ENCODE peak calls at places on chromosome 13, in ten cellular contexts. N, A, O, G, Z, I, W, L, D and F are unnamed samples.

GRCh38 chr13:31431722-31432137 is 232.0 kb downstream of the B3GLCT start:
- DNase-seq in O (peak), L (no peak), N (no peak), Z (peak), G (peak), W (no peak), A (peak), I (no peak), D (no peak), F (no peak)

GRCh38 chr13:90272356-90272755 is 1075.1 kb upstream of the MIR17HG start:
- DNase-seq in D (no peak), W (no peak), Z (no peak), G (no peak), L (no peak), O (no peak), A (no peak), N (no peak), I (peak), F (no peak)

GRCh38 chr13:72931311-72931710 is 127.5 kb upstream of the KLF5 start:
- DNase-seq in O (no peak), G (no peak), D (no peak), Z (no peak), I (no peak), N (no peak), W (no peak), A (no peak), L (no peak), F (no peak)

GRCh38 chr13:102402292-102402691 is 444 bp upstream of the FGF14 start:
- DNase-seq in O (peak), W (peak), G (peak), Z (no peak), A (peak), I (no peak), D (no peak), L (no peak), N (no peak), F (no peak)

GRCh38 chr13:59458908-59459579 is 704.7 kb downstream of the DIAPH3 start:
- DNase-seq in L (peak), W (no peak), Z (no peak), I (no peak), O (no peak), G (no peak), D (peak), A (no peak), N (no peak), F (no peak)

GRCh38 chr13:50787316-50788195 is 55.9 kb downstream of the DLEU7 start:
- DNase-seq in L (no peak), W (no peak), D (no peak), Z (no peak), N (no peak), A (no peak), O (no peak), G (no peak), I (no peak), F (no peak)

GRCh38 chr13:113421673-113422270 is 31.5 kb downstream of the ADPRHL1 start:
- DNase-seq in D (no peak), O (no peak), Z (no peak), W (no peak), A (no peak), I (no peak), G (no peak), L (no peak), N (no peak), F (no peak)

GRCh38 chr13:100875392-100876043 is 200.9 kb upstream of the TMTC4 start:
- DNase-seq in Z (no peak), I (peak), D (peak), A (peak), L (no peak), G (no peak), N (no peak), O (no peak), W (no peak), F (no peak)

GRCh38 chr13:113400621-113401451 is 36.9 kb upstream of the GRTP1 start:
- DNase-seq in A (no peak), I (no peak), Z (no peak), L (no peak), N (peak), W (no peak), D (no peak), G (no peak), O (no peak), F (no peak)

GRCh38 chr13:113109151-113110047 is 3.8 kb downstream of the F7 start:
- DNase-seq in I (no peak), O (no peak), G (no peak), L (no peak), Z (no peak), W (no peak), N (no peak), D (no peak), A (no peak), F (peak)

GRCh38 chr13:36549771-36550170 is 117.5 kb downstream of the CCNA1 start:
- DNase-seq in O (no peak), W (no peak), L (no peak), G (no peak), D (no peak), I (no peak), N (no peak), A (no peak), Z (no peak), F (no peak)

GRCh38 chr13:44879452-44880058 is 109.7 kb downstream of the NUFIP1 start:
- DNase-seq in Z (no peak), I (no peak), L (no peak), D (no peak), G (peak), A (no peak), W (no peak), N (no peak), O (no peak), F (no peak)

GRCh38 chr13:112822851-112823250 is 133.0 kb downstream of the ATP11A start:
- DNase-seq in L (no peak), I (no peak), Z (no peak), A (no peak), D (no peak), G (no peak), O (no peak), W (no peak), N (no peak), F (no peak)

GRCh38 chr13:80454245-80454644 is 113.3 kb upstream of the SPRY2 start:
- DNase-seq in O (no peak), W (no peak), L (no peak), G (no peak), A (no peak), N (no peak), D (no peak), I (no peak), Z (no peak), F (no peak)

GRCh38 chr13:48828962-48829405 is 146.7 kb upstream of the FNDC3A start:
- DNase-seq in I (no peak), A (no peak), W (no peak), O (no peak), N (no peak), D (no peak), Z (no peak), L (no peak), G (no peak), F (no peak)

GRCh38 chr13:79448413-79448812 is 32.5 kb upstream of the NDFIP2 start:
- DNase-seq in O (no peak), N (no peak), I (no peak), Z (no peak), D (no peak), G (no peak), W (no peak), L (no peak), A (no peak), F (no peak)

GRCh38 chr13:81957121-81957520 is 1616.2 kb upstream of the SPRY2 start:
- DNase-seq in N (no peak), G (no peak), L (no peak), W (no peak), O (no peak), A (no peak), I (no peak), D (no peak), Z (no peak), F (no peak)

GRCh38 chr13:50131998-50132936 is 117.0 kb downstream of the KCNRG start:
- DNase-seq in L (no peak), G (peak), D (no peak), O (no peak), N (no peak), W (no peak), A (peak), Z (peak), I (no peak), F (no peak)

GRCh38 chr13:91155512-91156114 is 191.9 kb upstream of the MIR17HG start:
- DNase-seq in A (no peak), I (no peak), Z (no peak), L (no peak), O (no peak), G (no peak), W (no peak), N (no peak), D (no peak), F (no peak)

GRCh38 chr13:104357174-104357573 is 1291.0 kb upstream of the SLC10A2 start:
- DNase-seq in Z (no peak), D (no peak), O (no peak), G (no peak), W (no peak), L (no peak), I (no peak), N (no peak), A (no peak), F (no peak)

GRCh38 chr13:112690242-112690943 is 555 bp downstream of the ATP11A start:
- DNase-seq in Z (no peak), W (no peak), D (no peak), A (peak), O (no peak), L (peak), N (no peak), G (peak), I (no peak), F (peak)

GRCh38 chr13:50075619-50076097 is 60.4 kb downstream of the KCNRG start:
- DNase-seq in N (no peak), L (no peak), D (no peak), Z (no peak), O (no peak), W (no peak), I (no peak), A (no peak), G (no peak), F (no peak)

GRCh38 chr13:30346789-30347167 is 39.4 kb upstream of the KATNAL1 start:
- DNase-seq in A (no peak), Z (no peak), O (no peak), L (no peak), G (no peak), W (no peak), N (no peak), I (no peak), D (no peak), F (no peak)

GRCh38 chr13:24252136-24252535 is 57.2 kb upstream of the C1QTNF9 start:
- DNase-seq in G (no peak), O (no peak), Z (peak), D (no peak), W (peak), N (no peak), I (no peak), L (no peak), A (no peak), F (no peak)

GRCh38 chr13:49569993-49570689 is 15.2 kb downstream of the RCBTB1 start:
- DNase-seq in I (no peak), Z (no peak), A (no peak), G (no peak), L (no peak), W (no peak), D (no peak), O (no peak), N (no peak), F (no peak)

GRCh38 chr13:110327036-110327790 is 20.1 kb downstream of the COL4A2 start:
- DNase-seq in O (no peak), Z (no peak), G (no peak), N (no peak), L (no peak), W (no peak), D (no peak), I (no peak), A (no peak), F (peak)

GRCh38 chr13:113938716-113939115 is 35.2 kb downstream of the C13orf46 start:
- DNase-seq in G (no peak), O (no peak), D (no peak), Z (no peak), N (peak), L (peak), I (no peak), A (no peak), W (no peak), F (no peak)

GRCh38 chr13:71879129-71879535 is 12.1 kb upstream of the DACH1 start:
- DNase-seq in L (peak), A (no peak), N (no peak), O (no peak), W (no peak), Z (no peak), I (no peak), G (no peak), D (no peak), F (peak)

GRCh38 chr13:105220886-105221285 is 1314.6 kb downstream of the EFNB2 start:
- DNase-seq in O (no peak), L (no peak), N (no peak), Z (no peak), A (no peak), W (no peak), D (no peak), I (no peak), G (no peak), F (no peak)

GRCh38 chr13:45224181-45224580 is 23.3 kb upstream of the KCTD4 start:
- DNase-seq in O (no peak), G (no peak), N (no peak), I (no peak), D (no peak), A (no peak), W (no peak), Z (no peak), L (no peak), F (no peak)

GRCh38 chr13:110107568-110108347 is 199.2 kb downstream of the COL4A1 start:
- DNase-seq in L (no peak), O (no peak), I (no peak), Z (no peak), G (no peak), D (no peak), W (no peak), A (no peak), N (no peak), F (no peak)